ENCODE peak calls at places on chromosomes 7 and 10, in seven cellular contexts. One of them, this sample, is unnamed.

GRCh38 chr7:158655931-158656441 is 48.6 kb downstream of the NCAPG2 start:
- DNase-seq in lower lobe of right lung: no peak
- DNase-seq in AG09309: no peak
- DNase-seq in right atrium auricular region: no peak
- DNase-seq in pancreas: no peak
- DNase-seq in nephron progenitor cell: no peak
- DNase-seq in tibial nerve: no peak
- DNase-seq in this sample: no peak

GRCh38 chr10:29648114-29648982 is 13.6 kb upstream of the SVIL start:
- DNase-seq in pancreas: no peak
- DNase-seq in AG09309: no peak
- DNase-seq in lower lobe of right lung: no peak
- DNase-seq in right atrium auricular region: no peak
- DNase-seq in tibial nerve: no peak
- DNase-seq in nephron progenitor cell: no peak
- DNase-seq in this sample: no peak

GRCh38 chr10:114507449-114507848 is 103.1 kb upstream of the AFAP1L2 start:
- DNase-seq in tibial nerve: peak
- DNase-seq in pancreas: peak
- DNase-seq in nephron progenitor cell: no peak
- DNase-seq in lower lobe of right lung: peak
- DNase-seq in right atrium auricular region: peak
- DNase-seq in AG09309: no peak
- DNase-seq in this sample: no peak

GRCh38 chr10:119602241-119603095 is 5.7 kb upstream of the TIAL1 start:
- DNase-seq in right atrium auricular region: peak
- DNase-seq in pancreas: no peak
- DNase-seq in lower lobe of right lung: no peak
- DNase-seq in nephron progenitor cell: peak
- DNase-seq in tibial nerve: no peak
- DNase-seq in AG09309: no peak
- DNase-seq in this sample: peak

GRCh38 chr7:158019726-158020705 is 567.6 kb downstream of the PTPRN2 start:
- DNase-seq in lower lobe of right lung: no peak
- DNase-seq in AG09309: no peak
- DNase-seq in right atrium auricular region: peak
- DNase-seq in tibial nerve: no peak
- DNase-seq in nephron progenitor cell: no peak
- DNase-seq in pancreas: peak
- DNase-seq in this sample: no peak

GRCh38 chr7:92753614-92754013 is 82.8 kb downstream of the CDK6 start:
- DNase-seq in AG09309: no peak
- DNase-seq in lower lobe of right lung: no peak
- DNase-seq in tibial nerve: no peak
- DNase-seq in right atrium auricular region: no peak
- DNase-seq in nephron progenitor cell: no peak
- DNase-seq in pancreas: no peak
- DNase-seq in this sample: no peak

GRCh38 chr7:135147899-135148721 is at the start of gene TMEM140:
- DNase-seq in right atrium auricular region: no peak
- DNase-seq in pancreas: no peak
- DNase-seq in tibial nerve: no peak
- DNase-seq in nephron progenitor cell: no peak
- DNase-seq in AG09309: no peak
- DNase-seq in lower lobe of right lung: no peak
- DNase-seq in this sample: no peak

GRCh38 chr10:70053212-70053895 is 708 bp downstream of the MACROH2A2 start:
- DNase-seq in lower lobe of right lung: no peak
- DNase-seq in AG09309: no peak
- DNase-seq in pancreas: peak
- DNase-seq in tibial nerve: no peak
- DNase-seq in nephron progenitor cell: peak
- DNase-seq in right atrium auricular region: no peak
- DNase-seq in this sample: no peak

GRCh38 chr7:92750961-92751360 is 85.4 kb downstream of the CDK6 start:
- DNase-seq in nephron progenitor cell: no peak
- DNase-seq in right atrium auricular region: no peak
- DNase-seq in pancreas: no peak
- DNase-seq in lower lobe of right lung: no peak
- DNase-seq in AG09309: no peak
- DNase-seq in tibial nerve: no peak
- DNase-seq in this sample: no peak

GRCh38 chr10:104445359-104445758 is 91.7 kb downstream of the CFAP58 start:
- DNase-seq in tibial nerve: no peak
- DNase-seq in pancreas: no peak
- DNase-seq in lower lobe of right lung: no peak
- DNase-seq in nephron progenitor cell: no peak
- DNase-seq in AG09309: peak
- DNase-seq in right atrium auricular region: no peak
- DNase-seq in this sample: no peak

GRCh38 chr7:30800785-30801252 is 29.6 kb downstream of the MINDY4 start:
- DNase-seq in pancreas: no peak
- DNase-seq in right atrium auricular region: peak
- DNase-seq in AG09309: peak
- DNase-seq in tibial nerve: no peak
- DNase-seq in nephron progenitor cell: peak
- DNase-seq in lower lobe of right lung: no peak
- DNase-seq in this sample: peak

GRCh38 chr7:98458090-98458875 is 57.4 kb upstream of the BAIAP2L1 start:
- DNase-seq in nephron progenitor cell: no peak
- DNase-seq in pancreas: no peak
- DNase-seq in right atrium auricular region: no peak
- DNase-seq in tibial nerve: no peak
- DNase-seq in AG09309: no peak
- DNase-seq in lower lobe of right lung: no peak
- DNase-seq in this sample: no peak

GRCh38 chr7:129498021-129498420 is 4.3 kb upstream of the SMKR1 start:
- DNase-seq in right atrium auricular region: peak
- DNase-seq in nephron progenitor cell: no peak
- DNase-seq in lower lobe of right lung: no peak
- DNase-seq in pancreas: no peak
- DNase-seq in tibial nerve: no peak
- DNase-seq in AG09309: no peak
- DNase-seq in this sample: peak

GRCh38 chr7:88243345-88243909 is 23.6 kb upstream of the SRI start:
- DNase-seq in lower lobe of right lung: no peak
- DNase-seq in pancreas: no peak
- DNase-seq in AG09309: no peak
- DNase-seq in tibial nerve: no peak
- DNase-seq in nephron progenitor cell: no peak
- DNase-seq in right atrium auricular region: no peak
- DNase-seq in this sample: no peak

GRCh38 chr7:29812185-29812876 is 6.0 kb downstream of the WIPF3 start:
- DNase-seq in lower lobe of right lung: no peak
- DNase-seq in tibial nerve: no peak
- DNase-seq in nephron progenitor cell: no peak
- DNase-seq in AG09309: no peak
- DNase-seq in right atrium auricular region: no peak
- DNase-seq in pancreas: no peak
- DNase-seq in this sample: no peak

GRCh38 chr7:129381710-129382484 is 52.3 kb upstream of the STRIP2 start:
- DNase-seq in AG09309: no peak
- DNase-seq in pancreas: no peak
- DNase-seq in lower lobe of right lung: no peak
- DNase-seq in nephron progenitor cell: no peak
- DNase-seq in tibial nerve: no peak
- DNase-seq in right atrium auricular region: no peak
- DNase-seq in this sample: no peak

GRCh38 chr7:106772655-106773108 is 92.4 kb upstream of the PIK3CG start:
- DNase-seq in AG09309: peak
- DNase-seq in tibial nerve: no peak
- DNase-seq in right atrium auricular region: no peak
- DNase-seq in lower lobe of right lung: no peak
- DNase-seq in nephron progenitor cell: no peak
- DNase-seq in pancreas: no peak
- DNase-seq in this sample: no peak

GRCh38 chr10:31399631-31400030 is 80.6 kb downstream of the ZEB1 start:
- DNase-seq in lower lobe of right lung: no peak
- DNase-seq in pancreas: no peak
- DNase-seq in tibial nerve: no peak
- DNase-seq in AG09309: no peak
- DNase-seq in nephron progenitor cell: no peak
- DNase-seq in right atrium auricular region: no peak
- DNase-seq in this sample: no peak

GRCh38 chr10:75111906-75112703 is 649 bp downstream of the SAMD8 start:
- DNase-seq in tibial nerve: no peak
- DNase-seq in AG09309: no peak
- DNase-seq in pancreas: peak
- DNase-seq in lower lobe of right lung: peak
- DNase-seq in nephron progenitor cell: peak
- DNase-seq in right atrium auricular region: peak
- DNase-seq in this sample: peak

GRCh38 chr10:28818645-28819036 is 141.3 kb downstream of the BAMBI start:
- DNase-seq in lower lobe of right lung: no peak
- DNase-seq in tibial nerve: no peak
- DNase-seq in right atrium auricular region: no peak
- DNase-seq in AG09309: no peak
- DNase-seq in pancreas: no peak
- DNase-seq in nephron progenitor cell: no peak
- DNase-seq in this sample: no peak

GRCh38 chr7:99381664-99382075 is 7.1 kb downstream of the ARPC1B start:
- DNase-seq in right atrium auricular region: no peak
- DNase-seq in lower lobe of right lung: no peak
- DNase-seq in nephron progenitor cell: no peak
- DNase-seq in tibial nerve: no peak
- DNase-seq in AG09309: no peak
- DNase-seq in pancreas: no peak
- DNase-seq in this sample: no peak

GRCh38 chr10:71978476-71978875 is 14.3 kb downstream of the CHST3 start:
- DNase-seq in tibial nerve: no peak
- DNase-seq in lower lobe of right lung: no peak
- DNase-seq in AG09309: no peak
- DNase-seq in right atrium auricular region: no peak
- DNase-seq in nephron progenitor cell: no peak
- DNase-seq in pancreas: no peak
- DNase-seq in this sample: no peak
- TF ChIP-seq CTCF in tibial nerve: no peak
- TF ChIP-seq CTCF in lower lobe of right lung: no peak
- TF ChIP-seq CTCF in AG09309: no peak
- TF ChIP-seq CTCF in right atrium auricular region: no peak
- TF ChIP-seq CTCF in nephron progenitor cell: no peak
- TF ChIP-seq CTCF in pancreas: no peak
- TF ChIP-seq CTCF in this sample: no peak

GRCh38 chr10:6134099-6134880 is 45.5 kb downstream of the RBM17 start:
- DNase-seq in tibial nerve: no peak
- DNase-seq in AG09309: no peak
- DNase-seq in right atrium auricular region: no peak
- DNase-seq in nephron progenitor cell: no peak
- DNase-seq in lower lobe of right lung: no peak
- DNase-seq in pancreas: no peak
- DNase-seq in this sample: no peak

GRCh38 chr10:6138456-6138855 is 49.6 kb downstream of the RBM17 start:
- DNase-seq in right atrium auricular region: no peak
- DNase-seq in AG09309: no peak
- DNase-seq in pancreas: no peak
- DNase-seq in nephron progenitor cell: no peak
- DNase-seq in tibial nerve: no peak
- DNase-seq in lower lobe of right lung: no peak
- DNase-seq in this sample: no peak

GRCh38 chr10:6135589-6136168 is 46.8 kb downstream of the RBM17 start:
- DNase-seq in tibial nerve: no peak
- DNase-seq in right atrium auricular region: no peak
- DNase-seq in lower lobe of right lung: no peak
- DNase-seq in nephron progenitor cell: no peak
- DNase-seq in AG09309: no peak
- DNase-seq in pancreas: no peak
- DNase-seq in this sample: no peak

GRCh38 chr10:6135039-6135438 is 46.2 kb downstream of the RBM17 start:
- DNase-seq in tibial nerve: no peak
- DNase-seq in right atrium auricular region: no peak
- DNase-seq in AG09309: no peak
- DNase-seq in nephron progenitor cell: no peak
- DNase-seq in lower lobe of right lung: no peak
- DNase-seq in pancreas: no peak
- DNase-seq in this sample: no peak

GRCh38 chr10:6136215-6137201 is 47.7 kb downstream of the RBM17 start:
- DNase-seq in AG09309: peak
- DNase-seq in pancreas: no peak
- DNase-seq in tibial nerve: no peak
- DNase-seq in nephron progenitor cell: no peak
- DNase-seq in right atrium auricular region: no peak
- DNase-seq in lower lobe of right lung: no peak
- DNase-seq in this sample: no peak
- TF ChIP-seq CTCF in AG09309: peak
- TF ChIP-seq CTCF in pancreas: no peak
- TF ChIP-seq CTCF in tibial nerve: no peak
- TF ChIP-seq CTCF in nephron progenitor cell: no peak
- TF ChIP-seq CTCF in right atrium auricular region: no peak
- TF ChIP-seq CTCF in lower lobe of right lung: no peak
- TF ChIP-seq CTCF in this sample: no peak

DNA sequence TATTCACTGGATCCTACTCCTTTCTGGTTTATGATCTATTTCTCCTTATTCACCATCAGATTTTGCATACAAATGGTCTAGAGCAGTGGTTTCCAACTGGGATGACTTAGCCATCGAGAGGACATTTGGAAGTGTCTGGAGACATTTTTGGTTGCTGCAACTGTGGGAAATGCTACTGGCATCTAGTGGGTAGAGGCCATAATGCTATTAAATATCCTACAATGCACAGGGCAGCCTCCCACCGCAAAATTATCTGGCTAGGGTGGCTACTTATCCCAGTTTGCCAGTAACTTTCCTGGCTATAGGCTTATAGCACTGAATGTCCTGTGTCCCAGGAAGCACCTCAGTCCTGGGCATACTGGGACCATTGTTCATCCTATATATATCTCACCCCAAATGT is 21.5 kb upstream of the DDX50 start:
- DNase-seq in pancreas: no peak
- DNase-seq in nephron progenitor cell: no peak
- DNase-seq in right atrium auricular region: no peak
- DNase-seq in lower lobe of right lung: no peak
- DNase-seq in AG09309: no peak
- DNase-seq in tibial nerve: no peak
- DNase-seq in this sample: no peak
- TF ChIP-seq CTCF in pancreas: no peak
- TF ChIP-seq CTCF in nephron progenitor cell: no peak
- TF ChIP-seq CTCF in right atrium auricular region: no peak
- TF ChIP-seq CTCF in lower lobe of right lung: no peak
- TF ChIP-seq CTCF in AG09309: no peak
- TF ChIP-seq CTCF in tibial nerve: no peak
- TF ChIP-seq CTCF in this sample: no peak

DNA sequence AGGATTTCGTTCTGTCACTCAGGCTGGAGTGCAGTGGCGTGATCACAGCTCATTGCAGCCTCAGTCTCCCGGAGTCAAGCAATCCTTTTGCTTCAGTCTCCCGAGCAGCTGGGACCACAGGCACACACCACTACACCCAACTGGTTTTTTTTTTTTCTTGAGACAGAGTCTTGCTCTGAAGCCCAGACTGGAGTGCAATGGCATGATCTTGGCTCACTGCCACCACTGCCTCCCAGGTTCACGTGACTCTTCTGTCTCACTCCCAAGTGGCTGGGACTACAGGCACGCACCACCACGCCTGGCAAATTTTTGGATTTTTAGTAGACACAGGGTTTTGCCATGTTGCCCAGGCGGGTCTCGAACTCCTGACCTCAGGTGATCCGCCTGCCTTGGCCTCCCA is 6.1 kb upstream of the ACTL6B start:
- DNase-seq in nephron progenitor cell: no peak
- DNase-seq in pancreas: no peak
- DNase-seq in tibial nerve: no peak
- DNase-seq in lower lobe of right lung: no peak
- DNase-seq in right atrium auricular region: no peak
- DNase-seq in AG09309: no peak
- DNase-seq in this sample: no peak
- TF ChIP-seq CTCF in nephron progenitor cell: no peak
- TF ChIP-seq CTCF in pancreas: no peak
- TF ChIP-seq CTCF in tibial nerve: no peak
- TF ChIP-seq CTCF in lower lobe of right lung: no peak
- TF ChIP-seq CTCF in right atrium auricular region: no peak
- TF ChIP-seq CTCF in AG09309: no peak
- TF ChIP-seq CTCF in this sample: no peak

This sample was measured in osteocyte.